ENCODE peak calls at places on chromosomes 11 and 22, in seven cellular contexts. W is GM12878, U is foreskin fibroblast, T is body of pancreas, R is HepG2, X is prostate gland, O is transverse colon. I is an unnamed sample.

GRCh38 chr11:38296211-38296776 is 1698.3 kb upstream of the RAG2 start:
- DNase-seq in W (no peak), U (no peak), T (no peak), R (no peak), X (no peak), O (no peak), I (no peak)

GRCh38 chr11:66981976-66982578 is 7.0 kb downstream of the C11orf86 start:
- DNase-seq in W (no peak), U (peak), T (peak), R (peak), X (peak), O (peak), I (peak)

GRCh38 chr11:78633516-78634310 is 59.0 kb upstream of the NARS2 start:
- DNase-seq in W (no peak), U (no peak), T (no peak), R (no peak), X (no peak), O (no peak), I (no peak)

GRCh38 chr22:19715286-19715939 is 1.1 kb downstream of the SEPTIN5 start:
- DNase-seq in W (no peak), U (no peak), T (no peak), R (no peak), X (no peak), O (no peak), I (peak)

GRCh38 chr11:2846056-2846455 is 39.5 kb downstream of the CDKN1C start:
- DNase-seq in W (no peak), U (no peak), T (no peak), R (no peak), X (no peak), O (no peak), I (no peak)

GRCh38 chr22:26648761-26649363 is 8.5 kb upstream of the MIAT start:
- DNase-seq in W (no peak), U (peak), T (no peak), R (no peak), X (no peak), O (no peak), I (peak)

GRCh38 chr11:61700221-61700620 is 20.0 kb downstream of the DAGLA start:
- DNase-seq in W (no peak), U (peak), T (peak), R (peak), X (peak), O (peak), I (no peak)

GRCh38 chr22:21074092-21074715 is 28.5 kb downstream of the LRRC74B start:
- DNase-seq in W (no peak), U (peak), T (no peak), R (no peak), X (no peak), O (no peak), I (no peak)

GRCh38 chr22:40719599-40719998 is 40.3 kb downstream of the MCHR1 start:
- DNase-seq in W (no peak), U (no peak), T (no peak), R (peak), X (no peak), O (no peak), I (no peak)

GRCh38 chr11:86473991-86474833 is 99.5 kb downstream of the CCDC81 start:
- DNase-seq in W (no peak), U (peak), T (peak), R (no peak), X (no peak), O (no peak), I (no peak)

GRCh38 chr11:94089356-94089755 is 39.3 kb upstream of the PANX1 start:
- DNase-seq in W (no peak), U (no peak), T (no peak), R (no peak), X (no peak), O (no peak), I (no peak)

GRCh38 chr11:78783301-78783700 is 208.6 kb upstream of the NARS2 start:
- DNase-seq in W (no peak), U (no peak), T (no peak), R (no peak), X (no peak), O (no peak), I (no peak)

GRCh38 chr11:13391217-13391616 is 71.8 kb downstream of the BTBD10 start:
- DNase-seq in W (no peak), U (no peak), T (no peak), R (no peak), X (no peak), O (no peak), I (no peak)

GRCh38 chr11:8019671-8020597 is 32.8 kb downstream of the EIF3F start:
- DNase-seq in W (no peak), U (peak), T (peak), R (no peak), X (no peak), O (no peak), I (no peak)

GRCh38 chr22:28989912-28990311 is 71.7 kb downstream of the C22orf31 start:
- DNase-seq in W (no peak), U (no peak), T (no peak), R (no peak), X (no peak), O (no peak), I (no peak)

GRCh38 chr11:71988050-71988449 is 10.7 kb upstream of the IL18BP start:
- DNase-seq in W (no peak), U (peak), T (no peak), R (no peak), X (no peak), O (no peak), I (no peak)

GRCh38 chr11:66936326-66936725 is 21.9 kb downstream of the PC start:
- DNase-seq in W (no peak), U (peak), T (no peak), R (peak), X (no peak), O (no peak), I (no peak)

GRCh38 chr11:6196396-6196795 is 2.6 kb upstream of the OR52W1 start:
- DNase-seq in W (no peak), U (no peak), T (no peak), R (no peak), X (no peak), O (no peak), I (peak)

GRCh38 chr11:62145261-62145871 is 21.6 kb downstream of the INCENP start:
- DNase-seq in W (no peak), U (no peak), T (peak), R (no peak), X (no peak), O (no peak), I (no peak)

GRCh38 chr11:76577199-76577920 is 93.2 kb downstream of the LRRC32 start:
- DNase-seq in W (no peak), U (peak), T (no peak), R (no peak), X (no peak), O (peak), I (no peak)

GRCh38 chr11:128290106-128290840 is 297.1 kb downstream of the ETS1 start:
- DNase-seq in W (peak), U (peak), T (peak), R (peak), X (peak), O (peak), I (peak)

GRCh38 chr11:32858731-32859130 is 29.0 kb downstream of the PRRG4 start:
- DNase-seq in W (no peak), U (no peak), T (no peak), R (no peak), X (no peak), O (no peak), I (peak)

GRCh38 chr22:27438271-27438980 is 363.1 kb downstream of the MN1 start:
- DNase-seq in W (no peak), U (peak), T (peak), R (no peak), X (peak), O (no peak), I (no peak)

GRCh38 chr11:62444271-62444833 is 25.5 kb downstream of the SCGB1A1 start:
- DNase-seq in W (peak), U (peak), T (peak), R (no peak), X (no peak), O (peak), I (peak)

GRCh38 chr11:98621767-98622166 is 399.0 kb upstream of the CNTN5 start:
- DNase-seq in W (no peak), U (no peak), T (no peak), R (no peak), X (no peak), O (no peak), I (no peak)

GRCh38 chr22:30305906-30306628 is 16.8 kb upstream of the CASTOR1 start:
- DNase-seq in W (no peak), U (no peak), T (no peak), R (no peak), X (no peak), O (no peak), I (peak)

GRCh38 chr11:126930100-126930841 is 70.3 kb downstream of the KIRREL3 start:
- DNase-seq in W (no peak), U (no peak), T (no peak), R (no peak), X (no peak), O (no peak), I (no peak)

GRCh38 chr11:109019342-109019936 is 354.6 kb downstream of the DDX10 start:
- DNase-seq in W (no peak), U (no peak), T (no peak), R (no peak), X (no peak), O (no peak), I (no peak)

GRCh38 chr11:31987118-31988005 is 103.5 kb upstream of the RCN1 start:
- DNase-seq in W (no peak), U (no peak), T (no peak), R (no peak), X (no peak), O (no peak), I (no peak)

DNA sequence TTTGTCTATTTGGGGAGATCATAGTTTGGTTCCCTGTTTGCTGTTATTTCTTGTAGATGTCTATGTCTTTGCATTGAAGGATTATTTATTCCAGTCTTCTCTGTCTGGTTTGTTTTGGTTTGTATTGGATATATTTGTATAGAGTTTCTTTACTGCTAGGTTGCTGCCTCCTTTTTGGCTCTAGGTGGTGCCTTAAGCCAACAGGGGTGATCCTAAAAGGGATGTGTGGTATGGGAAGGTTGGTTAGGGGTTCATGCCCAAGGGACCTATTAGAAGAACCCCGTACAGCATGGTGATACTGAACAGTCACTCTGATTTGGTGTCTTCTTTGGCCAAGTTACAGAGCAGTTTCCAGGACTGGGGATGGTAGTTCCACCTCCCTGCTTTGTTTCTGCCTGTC is 36.4 kb upstream of the PGR start:
- DNase-seq in W (no peak), U (no peak), T (no peak), R (no peak), X (no peak), O (no peak), I (no peak)
- TF ChIP-seq CTCF in W (no peak), U (no peak), T (no peak), R (no peak), X (no peak), O (no peak), I (no peak)

GRCh38 chr22:42664976-42665831 is 16.0 kb upstream of the CYB5R3 start:
- DNase-seq in W (peak), U (no peak), T (no peak), R (no peak), X (peak), O (no peak), I (peak)

GRCh38 chr22:42656578-42656977 is 7.4 kb upstream of the CYB5R3 start:
- DNase-seq in W (no peak), U (no peak), T (no peak), R (no peak), X (no peak), O (no peak), I (no peak)

GRCh38 chr22:42662114-42663021 is 13.2 kb upstream of the CYB5R3 start:
- DNase-seq in W (no peak), U (peak), T (peak), R (no peak), X (peak), O (peak), I (peak)
- H3K4me3 ChIP-seq in W (peak), U (peak), T (no peak), R (peak), X (peak), O (peak), I (peak)

GRCh38 chr22:31944700-31945477 is 554 bp downstream of the YWHAH start:
- DNase-seq in W (no peak), U (no peak), T (peak), R (no peak), X (peak), O (peak), I (peak)
- TF ChIP-seq CTCF in W (no peak), U (no peak), T (no peak), R (peak), X (no peak), O (no peak), I (no peak)

DNA sequence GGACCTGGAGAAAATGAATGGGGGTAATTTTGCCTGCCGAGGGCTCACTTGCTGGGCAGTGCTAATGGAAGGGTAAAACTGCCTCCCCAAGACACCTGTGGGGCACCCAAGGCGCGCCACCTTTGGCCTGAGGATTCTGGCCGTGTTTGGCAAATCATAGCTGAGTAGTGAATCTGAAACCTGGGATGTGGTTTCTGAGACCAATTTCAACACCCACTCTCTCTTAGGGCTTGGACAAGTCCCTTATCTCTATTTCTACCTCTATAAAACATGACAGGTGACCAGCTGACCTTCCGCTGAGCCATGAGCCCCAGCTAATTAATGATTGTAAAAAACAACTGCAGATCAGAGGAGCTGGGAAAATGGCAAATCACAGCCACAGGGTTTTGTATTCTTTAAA is 1.5 kb upstream of the PACSIN3 start:
- DNase-seq in W (no peak), U (no peak), T (peak), R (no peak), X (no peak), O (no peak), I (no peak)
- H3K4me3 ChIP-seq in W (no peak), U (peak), T (no peak), R (peak), X (no peak), O (peak), I (no peak)

DNA sequence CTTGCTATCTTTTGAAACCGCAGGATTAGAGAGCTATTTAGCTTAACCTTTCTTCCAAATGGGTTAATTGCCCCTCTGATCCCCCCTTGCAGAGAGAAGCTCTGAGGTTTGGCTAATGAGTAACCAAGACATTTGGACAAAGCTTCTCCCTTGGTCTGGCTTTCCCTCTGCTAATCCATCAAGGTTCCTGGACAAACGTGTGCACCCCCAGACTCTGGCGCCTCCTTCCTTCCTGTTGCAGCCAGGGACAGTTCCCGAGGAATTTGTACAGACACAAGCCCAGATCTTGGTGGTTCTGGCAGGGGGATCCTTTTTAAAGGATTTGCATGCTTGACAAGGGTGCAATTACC is 1.6 kb downstream of the KIAA1671 start:
- DNase-seq in W (no peak), U (no peak), T (no peak), R (peak), X (no peak), O (no peak), I (no peak)
- TF ChIP-seq CTCF in W (no peak), U (no peak), T (no peak), R (no peak), X (no peak), O (no peak), I (no peak)